ENCODE peak calls at places on chromosomes 7 and 10, in nine cellular contexts. M, B, Q, F, I, O, N, C and X are unnamed samples.

GRCh38 chr10:7314068-7314646 is 96.7 kb downstream of the SFMBT2 start:
- DNase-seq in N (no peak), M (peak; percentile 38), O (no peak), B (no peak), Q (no peak), C (no peak), I (peak; percentile 25), F (no peak), X (no peak)

GRCh38 chr7:32611700-32612099 is 116.4 kb downstream of the AVL9 start:
- DNase-seq in F (no peak), M (no peak), B (no peak), I (no peak), O (no peak), Q (no peak), C (no peak), N (no peak), X (no peak)

GRCh38 chr10:80205478-80206276 is at the start of gene ANXA11:
- DNase-seq in C (peak; percentile 91), N (peak; percentile 88), I (peak; percentile 79), F (peak; percentile 87), B (peak; percentile 95), Q (peak; percentile 58), O (peak; percentile 83), M (peak; percentile 82), X (peak; percentile 80)

GRCh38 chr10:116720241-116721047 is 21.9 kb downstream of the HSPA12A start:
- DNase-seq in I (no peak), M (no peak), Q (no peak), C (no peak), F (no peak), B (no peak), O (no peak), N (no peak), X (no peak)

GRCh38 chr7:35549781-35550180 is 145.2 kb downstream of the HERPUD2 start:
- DNase-seq in O (no peak), I (no peak), B (no peak), F (no peak), Q (no peak), C (no peak), M (no peak), N (no peak), X (no peak)

GRCh38 chr7:142754681-142755575 is 5.7 kb downstream of the PRSS1 start:
- DNase-seq in B (no peak), O (no peak), M (no peak), C (no peak), I (no peak), N (no peak), F (no peak), Q (no peak), X (no peak)

GRCh38 chr7:36058020-36058592 is 94.9 kb upstream of the EEPD1 start:
- DNase-seq in O (no peak), I (no peak), C (peak; percentile 38), Q (no peak), B (no peak), M (no peak), F (no peak), N (peak; percentile 46), X (no peak)

GRCh38 chr7:332020-332517 is 42.1 kb downstream of the FOXL3 start:
- DNase-seq in F (no peak), M (no peak), Q (no peak), B (no peak), I (no peak), N (no peak), O (no peak), C (no peak), X (no peak)

GRCh38 chr10:113897693-113898618 is 43.5 kb downstream of the NHLRC2 start:
- DNase-seq in C (no peak), I (no peak), B (peak; percentile 51), Q (no peak), M (no peak), F (peak; percentile 32), O (no peak), N (no peak), X (no peak)

GRCh38 chr10:16929067-16929466 is 111.8 kb upstream of the RSU1 start:
- DNase-seq in Q (no peak), M (no peak), C (no peak), N (no peak), F (no peak), B (no peak), I (no peak), O (no peak), X (no peak)

GRCh38 chr10:101817542-101818118 is 614 bp downstream of the OGA start:
- DNase-seq in Q (peak; percentile 82), M (peak; percentile 91), B (peak; percentile 91), C (peak; percentile 46), I (peak; percentile 93), F (peak; percentile 88), N (peak; percentile 81), O (peak; percentile 89), X (peak; percentile 29)

GRCh38 chr10:124686707-124687376 is 57.3 kb downstream of the FAM53B start:
- DNase-seq in C (no peak), N (no peak), M (no peak), I (no peak), B (no peak), O (no peak), F (peak; percentile 79), Q (no peak), X (no peak)

GRCh38 chr10:116792772-116793171 is 50.4 kb upstream of the HSPA12A start:
- DNase-seq in I (no peak), B (no peak), O (no peak), F (no peak), Q (no peak), C (no peak), M (no peak), N (no peak), X (no peak)

GRCh38 chr7:114508096-114508495 is 93.5 kb downstream of the FOXP2 start:
- DNase-seq in Q (no peak), I (no peak), N (no peak), M (no peak), B (no peak), F (no peak), C (no peak), O (peak; percentile 30), X (no peak)

GRCh38 chr7:114504586-114504985 is 90.0 kb downstream of the FOXP2 start:
- DNase-seq in C (no peak), N (no peak), Q (no peak), B (no peak), M (no peak), F (no peak), I (no peak), O (no peak), X (no peak)

DNA sequence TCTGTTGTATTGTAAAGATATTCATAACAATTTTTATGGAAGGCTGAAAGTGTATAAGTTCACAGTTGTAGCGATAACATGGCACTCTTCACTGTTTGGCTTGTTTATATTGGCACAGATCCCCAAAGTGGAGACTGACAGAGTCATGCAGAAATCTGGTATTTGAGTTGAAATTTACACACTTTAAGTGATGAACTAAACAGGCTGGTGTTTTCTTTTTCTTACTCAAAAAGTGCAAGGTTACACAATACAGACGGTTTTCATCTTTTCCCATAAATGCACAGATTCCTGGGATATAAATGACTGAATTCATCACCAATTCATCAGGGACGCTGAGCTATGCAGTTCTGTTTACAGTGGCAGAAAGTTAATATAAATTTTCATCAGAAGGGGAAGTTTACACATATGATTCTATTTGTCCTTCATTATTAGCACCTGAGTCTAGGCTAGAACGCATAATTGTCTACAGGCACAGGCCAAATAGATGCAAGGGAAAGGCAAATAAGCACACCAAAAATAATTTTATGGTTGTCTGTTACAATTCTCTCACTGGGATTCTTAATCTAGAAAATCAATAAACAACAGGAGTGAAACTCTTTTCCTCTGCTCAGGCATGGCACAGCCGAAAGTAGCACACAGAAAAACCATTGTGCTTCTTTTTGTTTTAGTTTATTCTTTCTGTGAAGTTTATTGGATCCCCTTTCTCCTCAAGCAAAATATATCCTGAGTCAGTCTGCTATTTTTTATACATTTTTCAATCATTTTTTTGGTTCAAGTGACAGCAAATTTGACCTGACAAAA is 88.0 kb downstream of the FOXP2 start:
- DNase-seq in B (no peak), N (no peak), Q (no peak), M (peak; percentile 15), F (no peak), O (no peak), I (no peak), C (no peak), X (no peak)
- H3K4me3 ChIP-seq in B (no peak overlapping the region), N (no peak overlapping the region), Q (no peak overlapping the region), M (no peak overlapping the region), F (no peak overlapping the region), O (no peak overlapping the region), I (no peak overlapping the region), C (no peak overlapping the region), X (no peak overlapping the region)

DNA sequence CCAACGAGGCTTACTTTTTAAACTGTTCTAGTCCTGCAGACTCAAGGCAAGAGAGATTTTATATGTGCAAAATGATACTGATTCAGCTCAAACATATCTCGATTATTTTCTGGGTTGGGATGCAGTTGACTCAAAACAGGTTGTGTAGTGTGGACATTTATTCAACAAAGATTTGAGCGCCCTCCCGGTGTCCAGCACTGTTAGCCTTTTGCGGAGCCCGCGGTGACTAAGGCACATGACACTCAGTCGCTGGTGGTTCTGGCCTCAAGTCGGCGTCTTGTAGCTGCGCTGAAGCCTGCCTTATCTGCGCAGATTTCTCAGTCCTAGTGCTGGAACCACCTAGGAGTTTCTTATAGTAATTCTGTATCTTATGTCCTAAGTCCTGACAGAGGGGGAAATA is 938 bp upstream of the CADPS2 start:
- DNase-seq in N (peak; percentile 57), Q (no peak), C (no peak), M (peak; percentile 54), O (no peak), I (peak; percentile 59), F (peak; percentile 63), B (peak; percentile 74), X (no peak)
- H3K4me3 ChIP-seq in N (peak overlapping the region; percentile 77), Q (peak overlapping the region; percentile 96), C (no peak overlapping the region), M (peak overlapping the region; percentile 64), O (peak overlapping the region; percentile 65), I (peak overlapping the region; percentile 78), F (peak overlapping the region; percentile 91), B (peak overlapping the region; percentile 82), X (no peak overlapping the region)

GRCh38 chr7:151167197-151167911 is at the start of gene GBX1:
- DNase-seq in F (no peak), N (no peak), O (no peak), I (no peak), Q (no peak), C (no peak), M (peak; percentile 26), B (no peak), X (no peak)
- H3K4me3 ChIP-seq in F (peak within 1 kb of the TSS; percentile 51), N (no peak within 1 kb of the TSS), O (peak within 1 kb of the TSS; percentile 58), I (no peak within 1 kb of the TSS), Q (peak within 1 kb of the TSS; percentile 58), C (no peak within 1 kb of the TSS), M (peak within 1 kb of the TSS; percentile 59), B (peak within 1 kb of the TSS; percentile 49), X (peak within 1 kb of the TSS; percentile 55)

GRCh38 chr7:98870807-98871491 is 1.1 kb upstream of the TMEM130 start:
- DNase-seq in C (no peak), Q (no peak), I (no peak), B (no peak), N (no peak), F (no peak), O (no peak), M (no peak), X (no peak)

GRCh38 chr7:98868450-98868849 is 1.4 kb downstream of the TMEM130 start:
- DNase-seq in O (no peak), F (no peak), M (no peak), I (no peak), Q (no peak), B (no peak), C (no peak), N (no peak), X (no peak)

GRCh38 chr7:98869001-98869373 is 827 bp downstream of the TMEM130 start:
- DNase-seq in C (no peak), O (no peak), Q (no peak), B (no peak), M (no peak), I (no peak), N (no peak), F (no peak), X (no peak)

GRCh38 chr7:98869374-98870070 is at the start of gene TMEM130:
- DNase-seq in Q (no peak), N (no peak), C (no peak), O (no peak), M (no peak), B (no peak), I (no peak), F (no peak), X (no peak)

GRCh38 chr7:98870071-98870651 is 347 bp upstream of the TMEM130 start:
- DNase-seq in M (peak; percentile 47), C (peak; percentile 70), N (peak; percentile 82), B (peak; percentile 69), O (no peak), F (peak; percentile 54), I (peak; percentile 34), Q (no peak), X (peak; percentile 50)
- H3K4me3 ChIP-seq in M (peak overlapping the region; percentile 88), C (peak overlapping the region; percentile 49), N (peak overlapping the region; percentile 39), B (peak overlapping the region; percentile 47), O (peak overlapping the region; percentile 39), F (peak overlapping the region; percentile 47), I (no peak overlapping the region), Q (peak overlapping the region; percentile 65), X (peak overlapping the region; percentile 52)